ENCODE peak calls at places on chromosomes 2 and 18, in eight cellular contexts. One of them, this sample, is unnamed.

GRCh38 chr2:20077411-20077940 is 26.0 kb upstream of the LAPTM4A start:
- DNase-seq in HCEC 1CT: no peak
- DNase-seq in MCF 10A: no peak
- DNase-seq in fibroblast of the aortic adventitia: no peak
- DNase-seq in AG09309: no peak
- DNase-seq in GM13977: no peak
- DNase-seq in GDM1: no peak
- DNase-seq in omental fat pad: no peak
- DNase-seq in this sample: no peak

GRCh38 chr2:127275356-127275755 is 18.6 kb downstream of the ERCC3 start:
- DNase-seq in MCF 10A: no peak
- DNase-seq in GDM1: no peak
- DNase-seq in AG09309: no peak
- DNase-seq in fibroblast of the aortic adventitia: no peak
- DNase-seq in GM13977: no peak
- DNase-seq in HCEC 1CT: no peak
- DNase-seq in omental fat pad: no peak
- DNase-seq in this sample: no peak

GRCh38 chr2:44388877-44389276 is 27.1 kb downstream of the CAMKMT start:
- DNase-seq in GDM1: no peak
- DNase-seq in AG09309: no peak
- DNase-seq in MCF 10A: no peak
- DNase-seq in GM13977: no peak
- DNase-seq in fibroblast of the aortic adventitia: no peak
- DNase-seq in HCEC 1CT: no peak
- DNase-seq in omental fat pad: no peak
- DNase-seq in this sample: no peak

GRCh38 chr18:62741584-62741983 is 26.2 kb downstream of the PHLPP1 start:
- DNase-seq in GM13977: no peak
- DNase-seq in HCEC 1CT: no peak
- DNase-seq in omental fat pad: no peak
- DNase-seq in GDM1: no peak
- DNase-seq in MCF 10A: no peak
- DNase-seq in AG09309: no peak
- DNase-seq in fibroblast of the aortic adventitia: no peak
- DNase-seq in this sample: no peak

GRCh38 chr2:10333966-10334365 is 31.3 kb downstream of the HPCAL1 start:
- DNase-seq in HCEC 1CT: no peak
- DNase-seq in fibroblast of the aortic adventitia: no peak
- DNase-seq in MCF 10A: no peak
- DNase-seq in omental fat pad: no peak
- DNase-seq in GM13977: no peak
- DNase-seq in AG09309: no peak
- DNase-seq in GDM1: no peak
- DNase-seq in this sample: no peak

GRCh38 chr2:144078802-144079386 is 441.0 kb downstream of the ZEB2 start:
- DNase-seq in MCF 10A: no peak
- DNase-seq in AG09309: no peak
- DNase-seq in GDM1: no peak
- DNase-seq in omental fat pad: no peak
- DNase-seq in fibroblast of the aortic adventitia: no peak
- DNase-seq in GM13977: no peak
- DNase-seq in HCEC 1CT: no peak
- DNase-seq in this sample: no peak

GRCh38 chr2:238846503-238847431 is 1.1 kb upstream of the TWIST2 start:
- DNase-seq in GM13977: no peak
- DNase-seq in omental fat pad: no peak
- DNase-seq in HCEC 1CT: peak; percentile 36
- DNase-seq in fibroblast of the aortic adventitia: peak; percentile 53
- DNase-seq in AG09309: no peak
- DNase-seq in MCF 10A: no peak
- DNase-seq in GDM1: no peak
- DNase-seq in this sample: no peak

GRCh38 chr2:196914867-196915465 is 11.5 kb downstream of the PGAP1 start:
- DNase-seq in GM13977: peak; percentile 45
- DNase-seq in GDM1: no peak
- DNase-seq in AG09309: no peak
- DNase-seq in omental fat pad: no peak
- DNase-seq in fibroblast of the aortic adventitia: no peak
- DNase-seq in MCF 10A: no peak
- DNase-seq in HCEC 1CT: no peak
- DNase-seq in this sample: no peak

GRCh38 chr2:235555356-235555755 is 61.5 kb downstream of the AGAP1 start:
- DNase-seq in GDM1: no peak
- DNase-seq in MCF 10A: no peak
- DNase-seq in fibroblast of the aortic adventitia: no peak
- DNase-seq in omental fat pad: no peak
- DNase-seq in AG09309: no peak
- DNase-seq in HCEC 1CT: no peak
- DNase-seq in GM13977: no peak
- DNase-seq in this sample: no peak

GRCh38 chr2:72916743-72917137 is 579 bp upstream of the EMX1 start:
- DNase-seq in omental fat pad: no peak
- DNase-seq in GDM1: no peak
- DNase-seq in GM13977: peak; percentile 60
- DNase-seq in MCF 10A: no peak
- DNase-seq in HCEC 1CT: no peak
- DNase-seq in AG09309: no peak
- DNase-seq in fibroblast of the aortic adventitia: no peak
- DNase-seq in this sample: no peak

GRCh38 chr2:37417321-37417720 is 72.9 kb downstream of the QPCT start:
- DNase-seq in GM13977: no peak
- DNase-seq in HCEC 1CT: no peak
- DNase-seq in omental fat pad: no peak
- DNase-seq in fibroblast of the aortic adventitia: peak; percentile 78
- DNase-seq in GDM1: no peak
- DNase-seq in MCF 10A: no peak
- DNase-seq in AG09309: peak; percentile 86
- DNase-seq in this sample: peak; percentile 26

GRCh38 chr2:217085543-217085942 is 225.7 kb upstream of the TNP1 start:
- DNase-seq in omental fat pad: no peak
- DNase-seq in GDM1: no peak
- DNase-seq in AG09309: no peak
- DNase-seq in HCEC 1CT: peak; percentile 60
- DNase-seq in GM13977: no peak
- DNase-seq in MCF 10A: no peak
- DNase-seq in fibroblast of the aortic adventitia: no peak
- DNase-seq in this sample: no peak

GRCh38 chr2:150007815-150008430 is 420.3 kb upstream of the MMADHC start:
- DNase-seq in omental fat pad: no peak
- DNase-seq in GM13977: no peak
- DNase-seq in GDM1: no peak
- DNase-seq in MCF 10A: no peak
- DNase-seq in HCEC 1CT: no peak
- DNase-seq in AG09309: no peak
- DNase-seq in fibroblast of the aortic adventitia: no peak
- DNase-seq in this sample: no peak

GRCh38 chr2:11079131-11079824 is 76.0 kb upstream of the SLC66A3 start:
- DNase-seq in fibroblast of the aortic adventitia: no peak
- DNase-seq in MCF 10A: no peak
- DNase-seq in HCEC 1CT: no peak
- DNase-seq in GDM1: no peak
- DNase-seq in AG09309: no peak
- DNase-seq in GM13977: no peak
- DNase-seq in omental fat pad: no peak
- DNase-seq in this sample: no peak

GRCh38 chr2:129880309-129880708 is 99.2 kb upstream of the RAB6C start:
- DNase-seq in AG09309: no peak
- DNase-seq in MCF 10A: no peak
- DNase-seq in omental fat pad: no peak
- DNase-seq in fibroblast of the aortic adventitia: no peak
- DNase-seq in GM13977: no peak
- DNase-seq in GDM1: no peak
- DNase-seq in HCEC 1CT: no peak
- DNase-seq in this sample: no peak

GRCh38 chr2:44929680-44930273 is 11.7 kb upstream of the SIX3 start:
- DNase-seq in AG09309: no peak
- DNase-seq in MCF 10A: no peak
- DNase-seq in GM13977: peak; percentile 27
- DNase-seq in fibroblast of the aortic adventitia: no peak
- DNase-seq in GDM1: no peak
- DNase-seq in omental fat pad: no peak
- DNase-seq in HCEC 1CT: no peak
- DNase-seq in this sample: no peak

GRCh38 chr2:696463-696862 is 19.3 kb upstream of the TMEM18 start:
- DNase-seq in fibroblast of the aortic adventitia: no peak
- DNase-seq in MCF 10A: no peak
- DNase-seq in HCEC 1CT: no peak
- DNase-seq in GDM1: no peak
- DNase-seq in AG09309: no peak
- DNase-seq in omental fat pad: no peak
- DNase-seq in GM13977: peak; percentile 53
- DNase-seq in this sample: no peak